ENCODE peak calls at places on chromosomes 2 and 18, in ten cellular contexts. One of them, this sample, is unnamed.
A peak's percentile ranks its signal among the peaks of the same experiment; 100 is the strongest.

GRCh38 chr18:10660485-10660884 is 134.7 kb downstream of the NAPG start:
- DNase-seq in Peyer's patch: no peak
- DNase-seq in uterus: no peak
- DNase-seq in K562: no peak
- DNase-seq in right lobe of liver: no peak
- DNase-seq in transverse colon: no peak
- DNase-seq in prostate gland: no peak
- DNase-seq in adrenal gland: no peak
- DNase-seq in HCT116: no peak
- DNase-seq in upper lobe of left lung: no peak
- DNase-seq in this sample: no peak

GRCh38 chr2:135149251-135149650 is 97.2 kb downstream of the RAB3GAP1 start:
- DNase-seq in K562: no peak
- DNase-seq in transverse colon: no peak
- DNase-seq in uterus: no peak
- DNase-seq in adrenal gland: peak; percentile 52
- DNase-seq in prostate gland: no peak
- DNase-seq in upper lobe of left lung: no peak
- DNase-seq in right lobe of liver: no peak
- DNase-seq in Peyer's patch: no peak
- DNase-seq in HCT116: no peak
- DNase-seq in this sample: no peak

GRCh38 chr18:58497845-58498244 is 131.0 kb downstream of the ALPK2 start:
- DNase-seq in transverse colon: no peak
- DNase-seq in adrenal gland: no peak
- DNase-seq in K562: no peak
- DNase-seq in upper lobe of left lung: no peak
- DNase-seq in right lobe of liver: no peak
- DNase-seq in Peyer's patch: no peak
- DNase-seq in prostate gland: no peak
- DNase-seq in uterus: no peak
- DNase-seq in HCT116: no peak
- DNase-seq in this sample: no peak

GRCh38 chr2:73980566-73980965 is 4.1 kb upstream of the TET3 start:
- DNase-seq in uterus: no peak
- DNase-seq in right lobe of liver: no peak
- DNase-seq in adrenal gland: no peak
- DNase-seq in K562: no peak
- DNase-seq in HCT116: no peak
- DNase-seq in transverse colon: no peak
- DNase-seq in prostate gland: no peak
- DNase-seq in Peyer's patch: no peak
- DNase-seq in upper lobe of left lung: no peak
- DNase-seq in this sample: no peak

GRCh38 chr2:74743778-74744177 is 89.7 kb downstream of the SEMA4F start:
- DNase-seq in Peyer's patch: no peak
- DNase-seq in prostate gland: no peak
- DNase-seq in K562: no peak
- DNase-seq in right lobe of liver: no peak
- DNase-seq in transverse colon: no peak
- DNase-seq in upper lobe of left lung: no peak
- DNase-seq in HCT116: no peak
- DNase-seq in uterus: no peak
- DNase-seq in adrenal gland: no peak
- DNase-seq in this sample: no peak

GRCh38 chr2:157172866-157173578 is 84.5 kb upstream of the GALNT5 start:
- DNase-seq in right lobe of liver: no peak
- DNase-seq in upper lobe of left lung: no peak
- DNase-seq in prostate gland: no peak
- DNase-seq in Peyer's patch: no peak
- DNase-seq in HCT116: no peak
- DNase-seq in uterus: no peak
- DNase-seq in adrenal gland: no peak
- DNase-seq in transverse colon: no peak
- DNase-seq in K562: no peak
- DNase-seq in this sample: no peak

GRCh38 chr2:120743657-120744056 is 8.0 kb downstream of the GLI2 start:
- DNase-seq in HCT116: no peak
- DNase-seq in transverse colon: no peak
- DNase-seq in Peyer's patch: no peak
- DNase-seq in adrenal gland: no peak
- DNase-seq in right lobe of liver: no peak
- DNase-seq in uterus: no peak
- DNase-seq in upper lobe of left lung: peak; percentile 6
- DNase-seq in K562: no peak
- DNase-seq in prostate gland: no peak
- DNase-seq in this sample: no peak

GRCh38 chr2:97656905-97657587 is 6.8 kb downstream of the ACTR1B start:
- DNase-seq in K562: peak; percentile 49
- DNase-seq in upper lobe of left lung: no peak
- DNase-seq in transverse colon: no peak
- DNase-seq in uterus: no peak
- DNase-seq in HCT116: no peak
- DNase-seq in Peyer's patch: no peak
- DNase-seq in right lobe of liver: no peak
- DNase-seq in adrenal gland: no peak
- DNase-seq in prostate gland: no peak
- DNase-seq in this sample: no peak

GRCh38 chr2:149152597-149152996 is 114.1 kb downstream of the LYPD6B start:
- DNase-seq in HCT116: no peak
- DNase-seq in uterus: no peak
- DNase-seq in upper lobe of left lung: no peak
- DNase-seq in adrenal gland: no peak
- DNase-seq in K562: no peak
- DNase-seq in Peyer's patch: no peak
- DNase-seq in transverse colon: no peak
- DNase-seq in prostate gland: no peak
- DNase-seq in right lobe of liver: no peak
- DNase-seq in this sample: no peak

GRCh38 chr2:198499539-198499938 is 695.1 kb downstream of the PLCL1 start:
- DNase-seq in prostate gland: no peak
- DNase-seq in uterus: no peak
- DNase-seq in K562: no peak
- DNase-seq in right lobe of liver: no peak
- DNase-seq in Peyer's patch: no peak
- DNase-seq in HCT116: no peak
- DNase-seq in adrenal gland: no peak
- DNase-seq in transverse colon: no peak
- DNase-seq in upper lobe of left lung: peak; percentile 20
- DNase-seq in this sample: no peak

GRCh38 chr2:19850056-19850455 is 51.7 kb downstream of the TTC32 start:
- DNase-seq in Peyer's patch: no peak
- DNase-seq in prostate gland: no peak
- DNase-seq in upper lobe of left lung: no peak
- DNase-seq in uterus: no peak
- DNase-seq in HCT116: no peak
- DNase-seq in right lobe of liver: no peak
- DNase-seq in transverse colon: no peak
- DNase-seq in adrenal gland: no peak
- DNase-seq in K562: no peak
- DNase-seq in this sample: no peak

DNA sequence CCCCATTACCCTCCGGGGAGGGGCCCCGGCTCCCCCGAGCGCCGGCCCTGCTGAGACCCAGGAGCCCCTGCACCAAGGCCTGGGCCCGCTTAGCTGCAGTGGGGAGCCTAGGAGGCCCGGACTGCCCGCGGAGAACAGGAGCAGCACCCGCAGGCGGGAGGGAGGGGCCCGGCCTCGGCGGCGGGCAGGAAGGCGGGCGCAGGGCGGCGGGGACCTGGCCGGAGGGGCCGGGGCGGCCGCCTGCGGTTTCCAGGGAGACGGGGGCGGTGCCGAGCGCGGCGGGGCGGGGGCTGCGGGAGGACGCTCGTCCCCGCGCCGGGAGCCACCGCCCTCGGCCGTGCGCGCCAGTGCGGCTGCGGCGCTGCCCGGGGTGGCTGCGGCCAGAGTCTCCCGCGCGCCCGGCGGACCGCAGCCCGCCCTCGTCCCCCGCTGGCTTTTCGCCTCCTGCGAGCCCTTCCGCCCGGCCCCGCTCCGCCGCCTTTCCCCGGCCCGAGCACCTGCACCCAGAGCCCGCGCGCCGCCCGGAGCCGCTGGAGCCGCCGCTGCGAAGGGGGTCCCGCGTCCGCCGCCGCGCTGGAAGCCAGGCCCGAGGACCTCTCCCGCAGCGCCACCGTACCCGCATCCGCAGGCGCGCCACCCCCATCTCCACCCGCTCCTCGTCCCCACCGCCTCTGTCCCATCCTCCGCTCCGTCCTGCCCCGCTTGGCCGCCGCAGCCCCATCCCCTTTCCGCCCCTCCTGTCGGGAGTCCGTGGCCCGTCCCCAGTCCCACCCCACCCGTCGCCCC is 17.2 kb downstream of the GPC1 start:
- DNase-seq in right lobe of liver: peak; percentile 72
- DNase-seq in Peyer's patch: no peak
- DNase-seq in transverse colon: peak; percentile 68
- DNase-seq in HCT116: no peak
- DNase-seq in K562: peak; percentile 93
- DNase-seq in prostate gland: peak; percentile 77
- DNase-seq in uterus: peak; percentile 77
- DNase-seq in upper lobe of left lung: peak; percentile 71
- DNase-seq in adrenal gland: peak; percentile 90
- DNase-seq in this sample: peak; percentile 81
- TF ChIP-seq POLR2A in right lobe of liver: no peak
- TF ChIP-seq POLR2A in Peyer's patch: no peak
- TF ChIP-seq POLR2A in transverse colon: no peak
- TF ChIP-seq POLR2A in HCT116: no peak
- TF ChIP-seq POLR2A in K562: no peak
- TF ChIP-seq POLR2A in prostate gland: peak; percentile 63
- TF ChIP-seq POLR2A in uterus: no peak
- TF ChIP-seq POLR2A in upper lobe of left lung: no peak
- TF ChIP-seq POLR2A in adrenal gland: peak; percentile 66
- TF ChIP-seq POLR2A in this sample: no peak

GRCh38 chr2:195659114-195659513 is 2.1 kb downstream of the SLC39A10 start:
- DNase-seq in K562: no peak
- DNase-seq in Peyer's patch: no peak
- DNase-seq in prostate gland: no peak
- DNase-seq in uterus: no peak
- DNase-seq in upper lobe of left lung: no peak
- DNase-seq in transverse colon: no peak
- DNase-seq in right lobe of liver: no peak
- DNase-seq in adrenal gland: no peak
- DNase-seq in HCT116: no peak
- DNase-seq in this sample: no peak
- H3K4me3 ChIP-seq in K562: peak overlapping the region; percentile 86
- H3K4me3 ChIP-seq in Peyer's patch: peak overlapping the region; percentile 97
- H3K4me3 ChIP-seq in prostate gland: peak overlapping the region; percentile 97
- H3K4me3 ChIP-seq in uterus: no peak overlapping the region
- H3K4me3 ChIP-seq in upper lobe of left lung: peak overlapping the region; percentile 91
- H3K4me3 ChIP-seq in transverse colon: peak overlapping the region; percentile 98
- H3K4me3 ChIP-seq in right lobe of liver: peak overlapping the region; percentile 87
- H3K4me3 ChIP-seq in adrenal gland: no peak overlapping the region
- H3K4me3 ChIP-seq in HCT116: no peak overlapping the region
- H3K4me3 ChIP-seq in this sample: peak overlapping the region; percentile 90

DNA sequence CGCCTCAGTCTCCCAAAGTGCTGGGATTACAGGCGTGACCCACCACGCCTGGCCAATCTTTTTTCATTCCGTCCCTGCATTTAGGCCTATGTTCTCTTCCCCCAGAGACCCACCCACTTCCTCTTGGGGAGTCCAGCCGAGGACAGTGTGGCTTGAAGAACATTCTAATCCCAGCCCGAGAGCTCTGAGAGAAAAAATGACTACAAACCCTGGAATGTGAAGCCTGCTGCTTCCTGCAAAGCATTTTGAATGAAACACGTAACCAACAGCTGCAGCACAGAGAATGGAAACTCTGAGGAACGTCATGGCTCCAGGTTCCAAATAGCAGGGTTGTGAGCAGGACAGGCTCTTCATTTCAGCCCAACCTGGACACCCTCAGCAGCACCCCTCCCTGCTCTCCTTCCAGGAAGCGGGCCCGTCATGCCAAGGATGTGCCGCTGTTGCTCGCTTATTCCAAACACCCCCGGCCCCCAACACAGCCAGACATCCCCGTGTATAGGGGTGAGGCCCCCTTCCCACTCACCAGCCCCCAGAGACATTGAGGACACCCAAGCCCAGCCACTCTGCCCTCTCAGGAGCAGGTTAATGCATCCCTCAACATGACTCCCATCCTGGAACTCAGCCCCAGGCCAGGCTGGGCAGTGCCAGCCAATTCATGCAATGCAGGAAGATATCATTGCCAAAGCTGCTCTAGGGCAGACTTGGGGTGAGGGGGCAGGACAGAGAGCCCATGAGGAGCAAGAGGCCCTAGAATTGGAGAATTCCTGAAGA is 139.8 kb downstream of the ZFP36L2 start:
- DNase-seq in right lobe of liver: no peak
- DNase-seq in upper lobe of left lung: peak; percentile 37
- DNase-seq in HCT116: peak; percentile 19
- DNase-seq in transverse colon: peak; percentile 47
- DNase-seq in K562: no peak
- DNase-seq in uterus: peak; percentile 80
- DNase-seq in adrenal gland: no peak
- DNase-seq in Peyer's patch: no peak
- DNase-seq in prostate gland: peak; percentile 72
- DNase-seq in this sample: no peak
- TF ChIP-seq POLR2A in right lobe of liver: no peak
- TF ChIP-seq POLR2A in upper lobe of left lung: no peak
- TF ChIP-seq POLR2A in HCT116: no peak
- TF ChIP-seq POLR2A in transverse colon: peak; percentile 12
- TF ChIP-seq POLR2A in K562: no peak
- TF ChIP-seq POLR2A in uterus: peak; percentile 6
- TF ChIP-seq POLR2A in adrenal gland: no peak
- TF ChIP-seq POLR2A in Peyer's patch: no peak
- TF ChIP-seq POLR2A in prostate gland: no peak
- TF ChIP-seq POLR2A in this sample: no peak

GRCh38 chr18:45690975-45691815 is 32.8 kb upstream of the SLC14A1 start:
- DNase-seq in transverse colon: peak; percentile 79
- DNase-seq in K562: peak; percentile 38
- DNase-seq in upper lobe of left lung: peak; percentile 68
- DNase-seq in uterus: peak; percentile 71
- DNase-seq in prostate gland: peak; percentile 78
- DNase-seq in right lobe of liver: peak; percentile 76
- DNase-seq in HCT116: peak; percentile 62
- DNase-seq in adrenal gland: peak; percentile 83
- DNase-seq in Peyer's patch: peak; percentile 72
- DNase-seq in this sample: peak; percentile 82
- H3K4me3 ChIP-seq in transverse colon: no peak overlapping the region
- H3K4me3 ChIP-seq in K562: no peak overlapping the region
- H3K4me3 ChIP-seq in upper lobe of left lung: no peak overlapping the region
- H3K4me3 ChIP-seq in uterus: no peak overlapping the region
- H3K4me3 ChIP-seq in prostate gland: no peak overlapping the region
- H3K4me3 ChIP-seq in right lobe of liver: no peak overlapping the region
- H3K4me3 ChIP-seq in HCT116: no peak overlapping the region
- H3K4me3 ChIP-seq in adrenal gland: no peak overlapping the region
- H3K4me3 ChIP-seq in Peyer's patch: no peak overlapping the region
- H3K4me3 ChIP-seq in this sample: no peak overlapping the region